ENCODE peak calls at places on chromosomes 5 and 9, in four cellular contexts. H, S, C and A are unnamed samples.

GRCh38 chr5:121366515-121366914 is 485.2 kb upstream of the FTMT start:
- DNase-seq in C (no peak), H (no peak), S (no peak), A (no peak)

GRCh38 chr5:175658299-175659145 is 651 bp downstream of the HRH2 start:
- DNase-seq in C (no peak), S (no peak), H (no peak), A (no peak)

GRCh38 chr9:77170991-77171699 is 6.2 kb upstream of the VPS13A start:
- DNase-seq in S (no peak), C (peak), H (no peak), A (no peak)

GRCh38 chr5:174724484-174725260 is at the start of gene MSX2:
- DNase-seq in S (peak), H (no peak), C (no peak), A (peak)

GRCh38 chr5:139473565-139473964 is 2.8 kb downstream of the SMIM33 start:
- DNase-seq in C (no peak), H (no peak), S (peak), A (no peak)

GRCh38 chr9:87889065-87889881 is 6.6 kb downstream of the SPATA31E1 start:
- DNase-seq in S (no peak), H (no peak), C (no peak), A (peak)

GRCh38 chr9:19379697-19380046 is 364 bp downstream of the RPS6 start:
- DNase-seq in C (no peak), H (no peak), S (peak), A (peak)

GRCh38 chr5:34469971-34470370 is 186.2 kb upstream of the RAI14 start:
- DNase-seq in S (no peak), H (no peak), C (no peak), A (no peak)

GRCh38 chr5:136133416-136134383 is 1.1 kb downstream of the SMAD5 start:
- DNase-seq in C (peak), H (no peak), S (peak), A (peak)

GRCh38 chr5:97501286-97501964 is 318.4 kb upstream of the RIOK2 start:
- DNase-seq in H (no peak), C (no peak), S (no peak), A (no peak)

GRCh38 chr9:89805726-89806125 is 200.9 kb downstream of the GADD45G start:
- DNase-seq in H (no peak), C (no peak), S (no peak), A (no peak)

GRCh38 chr5:144205141-144205551 is 34.5 kb downstream of the KCTD16 start:
- DNase-seq in H (no peak), S (no peak), C (no peak), A (peak)

GRCh38 chr5:72645447-72645846 is 138.2 kb upstream of the ZNF366 start:
- DNase-seq in C (no peak), H (no peak), S (no peak), A (no peak)

GRCh38 chr9:15423328-15423985 is 781 bp downstream of the SNAPC3 start:
- DNase-seq in C (no peak), H (no peak), S (no peak), A (no peak)

GRCh38 chr9:99176527-99177013 is 45.2 kb downstream of the ALG2 start:
- DNase-seq in S (no peak), C (peak), H (no peak), A (no peak)

GRCh38 chr9:96048954-96049831 is 173.7 kb downstream of the ERCC6L2 start:
- DNase-seq in C (no peak), H (no peak), S (no peak), A (no peak)

GRCh38 chr5:133865113-133865512 is 103.3 kb downstream of the C5orf15 start:
- DNase-seq in S (no peak), H (no peak), C (no peak), A (no peak)

GRCh38 chr5:14429102-14429501 is 152.5 kb upstream of the OTULINL start:
- DNase-seq in H (no peak), C (no peak), S (no peak), A (no peak)

GRCh38 chr9:121277518-121278275 is 9.7 kb downstream of the GSN start:
- DNase-seq in H (no peak), C (no peak), S (no peak), A (no peak)
- TF ChIP-seq BHLHE40 in H (no peak), C (no peak), S (no peak), A (no peak)

DNA sequence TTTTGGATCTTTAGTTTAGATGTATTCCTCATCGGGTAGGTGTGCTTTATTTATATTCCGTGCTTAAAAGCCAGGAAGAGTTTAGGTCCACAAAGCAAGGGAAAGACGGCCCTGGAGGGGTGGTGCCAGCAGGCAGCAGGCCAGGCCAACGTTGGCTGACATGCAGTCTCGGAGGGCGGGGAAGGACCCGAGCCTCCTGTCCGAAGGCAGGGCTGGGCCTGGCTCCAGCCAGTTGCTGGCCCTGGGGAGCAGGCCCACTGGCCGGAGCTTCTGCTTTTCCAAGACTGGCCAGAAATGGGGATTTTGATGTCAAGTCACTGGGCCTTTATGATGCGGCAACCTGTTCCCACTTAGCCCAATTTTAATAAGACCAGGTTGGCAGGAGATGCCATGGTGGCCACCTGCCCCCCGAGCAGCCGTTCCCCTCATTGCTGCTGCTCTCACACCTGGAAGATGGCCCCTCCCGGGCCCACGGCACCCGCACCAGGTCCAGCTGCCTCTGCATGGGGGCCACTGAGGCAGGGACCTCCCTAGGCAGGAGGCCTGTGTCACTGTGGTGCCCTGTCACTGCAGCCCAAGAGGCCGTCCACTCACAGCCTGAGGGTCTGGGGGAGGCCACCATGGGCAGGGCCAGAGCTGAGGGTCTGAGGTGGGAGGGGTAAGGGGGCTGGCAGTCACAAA is 23.2 kb downstream of the LPCAT1 start:
- DNase-seq in S (no peak), H (no peak), C (no peak), A (no peak)
- TF ChIP-seq FOXK2 in S (no peak), H (no peak), C (no peak), A (no peak)

GRCh38 chr9:69951411-69951810 is 92.2 kb upstream of the MAMDC2 start:
- DNase-seq in C (no peak), S (no peak), H (no peak), A (no peak)
- TF ChIP-seq TARDBP in C (no peak), S (no peak), H (no peak), A (no peak)

GRCh38 chr5:124285733-124286132 is 460.7 kb downstream of the ZNF608 start:
- DNase-seq in C (peak), H (no peak), S (no peak), A (no peak)

GRCh38 chr5:124285071-124285470 is 461.4 kb downstream of the ZNF608 start:
- DNase-seq in H (no peak), C (no peak), S (no peak), A (no peak)

GRCh38 chr5:124287813-124288212 is 458.6 kb downstream of the ZNF608 start:
- DNase-seq in H (no peak), S (no peak), C (no peak), A (no peak)

GRCh38 chr5:124289641-124290201 is 456.7 kb downstream of the ZNF608 start:
- DNase-seq in H (no peak), C (peak), S (no peak), A (peak)

GRCh38 chr5:124289122-124289521 is 457.3 kb downstream of the ZNF608 start:
- DNase-seq in H (no peak), C (no peak), S (no peak), A (no peak)
- TF ChIP-seq BHLHE40 in H (no peak), C (no peak), S (no peak), A (no peak)

GRCh38 chr9:13688990-13689600 is 409.6 kb upstream of the MPDZ start:
- DNase-seq in C (no peak), H (no peak), S (peak), A (no peak)
- TF ChIP-seq FOXK2 in C (no peak), H (no peak), S (no peak), A (no peak)

GRCh38 chr5:172837640-172838039 is 3.6 kb downstream of the ERGIC1 start:
- DNase-seq in C (no peak), S (no peak), H (peak), A (no peak)
- TF ChIP-seq TARDBP in C (no peak), S (no peak), H (no peak), A (no peak)

DNA sequence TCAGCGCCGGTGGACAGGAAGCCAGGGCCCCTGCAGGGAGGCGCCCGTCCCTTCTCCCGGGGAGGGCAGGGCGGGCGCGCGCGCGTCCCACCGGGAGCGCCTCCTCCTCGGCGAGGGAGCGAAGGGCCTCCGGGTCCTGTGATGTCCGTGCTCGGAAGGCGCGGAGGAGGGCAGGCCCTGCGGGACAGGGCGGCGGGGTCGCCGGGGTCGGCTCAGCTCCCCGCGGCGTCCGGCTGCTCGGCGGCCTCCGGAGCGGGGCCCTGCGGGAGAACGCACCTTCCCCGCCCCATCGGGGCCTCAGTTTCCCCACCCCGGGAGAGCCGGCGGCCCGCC is 328 bp downstream of the EXD3 start:
- DNase-seq in C (no peak), H (no peak), S (peak), A (peak)
- TF ChIP-seq BHLHE40 in C (no peak), H (no peak), S (no peak), A (no peak)

GRCh38 chr5:108003178-108003577 is 332.4 kb upstream of the EFNA5 start:
- DNase-seq in C (no peak), S (no peak), H (peak), A (no peak)
- TF ChIP-seq FOXK2 in C (no peak), S (no peak), H (no peak), A (no peak)

GRCh38 chr9:134637241-134637640 is 4.4 kb upstream of the COL5A1 start:
- DNase-seq in C (no peak), H (no peak), S (no peak), A (no peak)
- TF ChIP-seq TARDBP in C (no peak), H (no peak), S (no peak), A (no peak)

DNA sequence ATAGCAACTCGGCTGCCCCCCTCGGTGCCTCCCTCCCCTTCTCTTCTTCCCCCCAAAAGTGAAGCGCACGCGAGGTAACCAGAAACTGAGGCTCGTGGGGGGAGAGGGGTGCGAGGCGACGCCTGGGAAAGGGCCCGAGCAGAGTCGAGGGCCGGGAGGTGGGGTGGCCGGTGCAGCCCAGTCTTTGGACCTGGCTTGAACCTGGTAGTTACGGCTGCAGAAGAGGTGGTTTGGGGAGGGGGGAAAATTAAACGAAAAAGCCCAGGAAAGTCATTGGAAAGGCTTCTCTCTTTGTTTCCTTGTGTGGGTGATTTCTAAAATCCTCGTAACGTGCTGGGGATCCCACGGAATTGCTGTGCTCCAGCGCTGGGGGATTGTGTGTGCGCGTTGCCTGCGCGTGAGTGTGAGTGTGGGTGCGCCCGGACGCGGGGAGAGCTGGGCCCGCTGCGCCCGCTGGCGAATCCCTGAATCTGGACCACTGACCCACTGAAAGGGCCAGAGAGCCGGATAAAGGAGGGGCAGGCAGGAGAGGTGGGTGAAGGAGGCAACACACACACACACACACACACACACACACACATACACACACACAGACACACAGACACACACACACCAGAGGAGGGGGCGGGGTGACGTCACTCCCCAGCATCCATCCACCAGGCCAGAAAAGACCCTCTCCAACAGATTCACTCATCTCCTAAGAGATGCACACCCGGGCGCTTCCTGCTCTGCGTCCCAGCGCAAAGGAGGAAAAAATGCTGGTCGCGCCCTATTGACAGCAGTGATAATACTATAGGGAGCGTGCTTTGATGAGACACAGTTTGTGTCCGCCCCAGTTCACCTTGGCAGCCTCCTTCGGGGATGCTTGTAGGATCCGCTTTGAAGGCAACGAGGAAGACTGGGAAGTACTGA is 1058.9 kb upstream of the DMAC1 start:
- DNase-seq in S (no peak), C (no peak), H (no peak), A (no peak)
- TF ChIP-seq BHLHE40 in S (no peak), C (no peak), H (no peak), A (no peak)